ENCODE peak calls at places on chromosomes 13 and 19, in five cellular contexts. I, O, L, B and N are unnamed samples.

GRCh38 chr13:52743988-52744387 is 4.4 kb upstream of the CNMD start:
- DNase-seq in B (no peak), I (no peak), L (no peak), O (no peak), N (no peak)

GRCh38 chr13:79915386-79915785 is 425.5 kb downstream of the SPRY2 start:
- DNase-seq in B (no peak), L (no peak), O (no peak), I (no peak), N (no peak)

GRCh38 chr13:99265823-99266426 is 7.7 kb upstream of the GPR18 start:
- DNase-seq in I (no peak), B (peak), L (no peak), O (peak), N (no peak)

GRCh38 chr19:1651061-1651547 is 1.3 kb downstream of the TCF3 start:
- DNase-seq in O (peak), I (no peak), B (peak), L (no peak), N (no peak)

GRCh38 chr19:45391346-45391745 is 13.5 kb downstream of the PPP1R13L start:
- DNase-seq in I (no peak), O (peak), L (no peak), B (no peak), N (no peak)

GRCh38 chr13:92303428-92303827 is 905.0 kb downstream of the GPC5 start:
- DNase-seq in O (no peak), I (peak), B (peak), L (no peak), N (peak)

GRCh38 chr13:29925457-29925856 is 75.0 kb upstream of the UBL3 start:
- DNase-seq in L (no peak), I (peak), B (peak), O (peak), N (peak)

GRCh38 chr13:113157206-113157928 is 1.1 kb upstream of the PROZ start:
- DNase-seq in O (no peak), I (no peak), B (no peak), L (peak), N (peak)

GRCh38 chr13:87661471-87661870 is 9.7 kb upstream of the SLITRK5 start:
- DNase-seq in L (no peak), I (no peak), B (no peak), O (no peak), N (no peak)

GRCh38 chr19:52527954-52528326 is 472 bp downstream of the ZNF808 start:
- DNase-seq in O (peak), B (peak), I (peak), L (peak), N (no peak)

GRCh38 chr13:103315701-103316100 is 249.5 kb upstream of the SLC10A2 start:
- DNase-seq in L (no peak), I (no peak), B (no peak), O (no peak), N (no peak)

GRCh38 chr19:21474671-21475181 is 30.7 kb upstream of the ZNF429 start:
- DNase-seq in B (peak), O (peak), I (peak), L (peak), N (peak)

GRCh38 chr13:23636360-23636759 is 66.1 kb downstream of the TNFRSF19 start:
- DNase-seq in I (no peak), B (no peak), L (no peak), O (no peak), N (no peak)

GRCh38 chr13:72050251-72050650 is 183.2 kb upstream of the DACH1 start:
- DNase-seq in O (no peak), L (no peak), I (no peak), B (no peak), N (no peak)

GRCh38 chr13:36453518-36453917 is 21.2 kb downstream of the CCNA1 start:
- DNase-seq in O (no peak), B (no peak), I (no peak), L (no peak), N (no peak)

GRCh38 chr19:2524840-2525723 is 49.2 kb downstream of the GADD45B start:
- DNase-seq in L (no peak), B (peak), O (peak), I (no peak), N (no peak)

GRCh38 chr13:110942248-110942981 is 27.5 kb upstream of the ANKRD10 start:
- DNase-seq in L (no peak), B (no peak), O (peak), I (no peak), N (no peak)

GRCh38 chr19:2229103-2230028 is 6.8 kb downstream of the PLEKHJ1 start:
- DNase-seq in B (no peak), L (no peak), O (no peak), I (no peak), N (no peak)

GRCh38 chr19:49677901-49678674 is 1.0 kb downstream of the PRMT1 start:
- DNase-seq in B (peak), L (peak), O (peak), I (peak), N (peak)

GRCh38 chr13:40352807-40353562 is 313.5 kb downstream of the FOXO1 start:
- DNase-seq in B (no peak), O (no peak), L (no peak), I (peak), N (no peak)

GRCh38 chr19:11549386-11549953 is 9.6 kb downstream of the ELOF1 start:
- DNase-seq in L (no peak), O (no peak), B (no peak), I (no peak), N (no peak)

GRCh38 chr19:34707661-34708060 is 26.4 kb upstream of the ZNF181 start:
- DNase-seq in I (no peak), O (no peak), L (no peak), B (no peak), N (no peak)

GRCh38 chr13:24097064-24097463 is 63.5 kb upstream of the SPATA13 start:
- DNase-seq in I (no peak), O (peak), B (peak), L (no peak), N (no peak)

GRCh38 chr13:87536499-87536898 is 134.7 kb upstream of the SLITRK5 start:
- DNase-seq in L (no peak), I (no peak), O (no peak), B (no peak), N (no peak)

GRCh38 chr19:19568802-19569756 is 31.0 kb downstream of the CILP2 start:
- DNase-seq in L (no peak), B (peak), I (no peak), O (peak), N (peak)

GRCh38 chr13:75583101-75583500 is 33.5 kb downstream of the UCHL3 start:
- DNase-seq in I (no peak), L (no peak), O (no peak), B (no peak), N (no peak)

GRCh38 chr13:68940049-68940448 is 1167.6 kb upstream of the ATXN8OS start:
- DNase-seq in B (no peak), O (no peak), L (no peak), I (no peak), N (no peak)

GRCh38 chr13:110557610-110558305 is 3.8 kb downstream of the RAB20 start:
- DNase-seq in O (no peak), B (no peak), I (no peak), L (no peak), N (no peak)

GRCh38 chr19:14149509-14149994 is 13.2 kb upstream of the ASF1B start:
- DNase-seq in L (no peak), B (peak), I (peak), O (no peak), N (peak)

GRCh38 chr19:16527334-16527935 is 14.8 kb downstream of the CHERP start:
- DNase-seq in L (no peak), I (no peak), O (no peak), B (no peak), N (no peak)

GRCh38 chr19:2542341-2543069 is 66.6 kb downstream of the GADD45B start:
- DNase-seq in I (no peak), B (no peak), L (no peak), O (no peak), N (no peak)

GRCh38 chr19:38838986-38839761 is 7.6 kb upstream of the ECH1 start:
- DNase-seq in L (no peak), O (no peak), B (no peak), I (no peak), N (no peak)